ENCODE peak calls at places on chromosomes 16 and 17, in six cellular contexts. One of them, this sample, is unnamed. For H3K4me1, the result is how much of the 10 kb centered on the place peaks cover.

GRCh38 chr17:83089322-83090156 is 10.1 kb downstream of the METRNL start:
- DNase-seq in stomach: peak
- DNase-seq in uterus: no peak
- DNase-seq in H1: no peak
- DNase-seq in fibroblast of lung: no peak
- DNase-seq in adrenal gland: no peak
- DNase-seq in this sample: no peak

GRCh38 chr16:14502932-14503741 is 126.9 kb downstream of the PARN start:
- DNase-seq in uterus: no peak
- DNase-seq in stomach: no peak
- DNase-seq in fibroblast of lung: peak
- DNase-seq in H1: no peak
- DNase-seq in adrenal gland: no peak
- DNase-seq in this sample: no peak

GRCh38 chr17:7803981-7804380 is 30.0 kb upstream of the KDM6B start:
- DNase-seq in fibroblast of lung: no peak
- DNase-seq in adrenal gland: peak
- DNase-seq in uterus: no peak
- DNase-seq in stomach: peak
- DNase-seq in H1: no peak
- DNase-seq in this sample: no peak

GRCh38 chr17:10513284-10514067 is 4.9 kb downstream of the MYH1 start:
- DNase-seq in H1: no peak
- DNase-seq in adrenal gland: no peak
- DNase-seq in uterus: no peak
- DNase-seq in stomach: no peak
- DNase-seq in fibroblast of lung: no peak
- DNase-seq in this sample: no peak

GRCh38 chr17:10754109-10754508 is 24.3 kb upstream of the TMEM220 start:
- DNase-seq in stomach: peak
- DNase-seq in H1: peak
- DNase-seq in adrenal gland: peak
- DNase-seq in uterus: no peak
- DNase-seq in fibroblast of lung: peak
- DNase-seq in this sample: peak

GRCh38 chr17:40474419-40475002 is 26.9 kb downstream of the TNS4 start:
- DNase-seq in uterus: peak
- DNase-seq in H1: no peak
- DNase-seq in stomach: no peak
- DNase-seq in adrenal gland: no peak
- DNase-seq in fibroblast of lung: no peak
- DNase-seq in this sample: no peak

GRCh38 chr16:64409762-64410161 is 712.1 kb downstream of the CDH11 start:
- DNase-seq in stomach: no peak
- DNase-seq in fibroblast of lung: peak
- DNase-seq in adrenal gland: peak
- DNase-seq in H1: no peak
- DNase-seq in uterus: peak
- DNase-seq in this sample: no peak

GRCh38 chr17:6061290-6061689 is 8.9 kb upstream of the WSCD1 start:
- DNase-seq in H1: no peak
- DNase-seq in uterus: no peak
- DNase-seq in fibroblast of lung: peak
- DNase-seq in stomach: no peak
- DNase-seq in adrenal gland: peak
- DNase-seq in this sample: no peak

GRCh38 chr16:84879569-84880487 is 60.0 kb downstream of the CRISPLD2 start:
- DNase-seq in fibroblast of lung: no peak
- DNase-seq in uterus: no peak
- DNase-seq in stomach: peak
- DNase-seq in H1: no peak
- DNase-seq in adrenal gland: no peak
- DNase-seq in this sample: no peak

GRCh38 chr16:58815188-58815888 is 81.2 kb upstream of the GOT2 start:
- DNase-seq in H1: no peak
- DNase-seq in stomach: no peak
- DNase-seq in uterus: no peak
- DNase-seq in adrenal gland: no peak
- DNase-seq in fibroblast of lung: no peak
- DNase-seq in this sample: no peak

GRCh38 chr17:35449371-35449931 is 885 bp upstream of the SLFN13 start:
- DNase-seq in stomach: peak
- DNase-seq in adrenal gland: no peak
- DNase-seq in H1: peak
- DNase-seq in fibroblast of lung: peak
- DNase-seq in uterus: no peak
- DNase-seq in this sample: no peak

GRCh38 chr17:55159251-55159650 is 105.5 kb upstream of the HLF start:
- DNase-seq in H1: no peak
- DNase-seq in fibroblast of lung: peak
- DNase-seq in stomach: no peak
- DNase-seq in uterus: no peak
- DNase-seq in adrenal gland: no peak
- DNase-seq in this sample: no peak

GRCh38 chr17:32276217-32276616 is 10.6 kb downstream of the RHBDL3 start:
- DNase-seq in adrenal gland: no peak
- DNase-seq in H1: no peak
- DNase-seq in fibroblast of lung: no peak
- DNase-seq in stomach: no peak
- DNase-seq in uterus: peak
- DNase-seq in this sample: no peak

GRCh38 chr16:20181949-20182348 is 108.3 kb upstream of the GPR139 start:
- DNase-seq in H1: no peak
- DNase-seq in fibroblast of lung: no peak
- DNase-seq in stomach: no peak
- DNase-seq in uterus: no peak
- DNase-seq in adrenal gland: no peak
- DNase-seq in this sample: no peak

GRCh38 chr17:78940708-78941107 is 15.5 kb upstream of the TIMP2 start:
- DNase-seq in stomach: no peak
- DNase-seq in fibroblast of lung: no peak
- DNase-seq in uterus: no peak
- DNase-seq in adrenal gland: no peak
- DNase-seq in H1: peak
- DNase-seq in this sample: no peak

GRCh38 chr17:43712397-43712796 is 46.2 kb downstream of the SOST start:
- DNase-seq in H1: no peak
- DNase-seq in adrenal gland: no peak
- DNase-seq in uterus: no peak
- DNase-seq in stomach: no peak
- DNase-seq in fibroblast of lung: no peak
- DNase-seq in this sample: no peak

GRCh38 chr17:47987240-47987835 is 16.4 kb downstream of the CDK5RAP3 start:
- DNase-seq in H1: peak
- DNase-seq in uterus: no peak
- DNase-seq in adrenal gland: peak
- DNase-seq in stomach: peak
- DNase-seq in fibroblast of lung: no peak
- DNase-seq in this sample: no peak

GRCh38 chr17:29154516-29155234 is 25.5 kb downstream of the MYO18A start:
- DNase-seq in stomach: peak
- DNase-seq in adrenal gland: peak
- DNase-seq in H1: no peak
- DNase-seq in uterus: no peak
- DNase-seq in fibroblast of lung: no peak
- DNase-seq in this sample: no peak

GRCh38 chr17:51119415-51120356 is 982 bp downstream of the SPAG9 start:
- DNase-seq in stomach: peak
- DNase-seq in adrenal gland: peak
- DNase-seq in uterus: peak
- DNase-seq in fibroblast of lung: peak
- DNase-seq in H1: peak
- DNase-seq in this sample: peak

GRCh38 chr16:8622315-8622656 is 788 bp downstream of the METTL22 start:
- DNase-seq in adrenal gland: no peak
- DNase-seq in H1: no peak
- DNase-seq in stomach: no peak
- DNase-seq in uterus: no peak
- DNase-seq in fibroblast of lung: no peak
- DNase-seq in this sample: no peak

GRCh38 chr17:7716901-7717755 is at the start of gene DNAH2:
- DNase-seq in adrenal gland: peak
- DNase-seq in stomach: peak
- DNase-seq in fibroblast of lung: peak
- DNase-seq in H1: peak
- DNase-seq in uterus: peak
- DNase-seq in this sample: peak

GRCh38 chr16:47622666-47623176 is 161.6 kb downstream of the PHKB start:
- DNase-seq in uterus: no peak
- DNase-seq in H1: no peak
- DNase-seq in fibroblast of lung: no peak
- DNase-seq in adrenal gland: no peak
- DNase-seq in stomach: no peak
- DNase-seq in this sample: no peak

GRCh38 chr16:80273635-80274538 is 266.9 kb upstream of the DYNLRB2 start:
- DNase-seq in adrenal gland: no peak
- DNase-seq in fibroblast of lung: peak
- DNase-seq in uterus: no peak
- DNase-seq in H1: no peak
- DNase-seq in stomach: no peak
- DNase-seq in this sample: no peak

GRCh38 chr16:7355758-7356157 is 23.1 kb downstream of the RBFOX1 start:
- DNase-seq in H1: no peak
- DNase-seq in fibroblast of lung: no peak
- DNase-seq in uterus: no peak
- DNase-seq in stomach: no peak
- DNase-seq in adrenal gland: no peak
- DNase-seq in this sample: no peak

DNA sequence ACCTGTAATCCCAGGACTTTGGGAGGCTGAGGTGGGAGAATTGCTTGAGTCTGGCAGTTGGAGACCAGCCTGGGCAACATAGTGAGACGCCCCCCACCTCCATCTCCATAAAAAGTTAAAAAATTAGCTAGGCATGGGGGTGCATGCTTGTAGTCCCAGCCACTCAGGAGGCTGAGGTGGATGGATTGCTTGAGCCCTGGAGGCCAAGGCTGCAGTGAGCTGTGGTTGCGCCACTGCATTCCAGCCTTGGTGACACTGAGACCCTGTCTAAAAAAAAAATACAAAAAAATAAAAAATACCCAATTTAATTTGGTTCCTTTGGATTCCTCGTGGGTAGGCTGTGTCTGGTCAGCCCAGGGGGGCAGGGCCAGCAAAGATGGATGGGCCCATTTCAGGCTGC is 26.1 kb upstream of the TAC4 start:
- DNase-seq in adrenal gland: no peak
- DNase-seq in uterus: no peak
- DNase-seq in fibroblast of lung: no peak
- DNase-seq in H1: no peak
- DNase-seq in stomach: no peak
- DNase-seq in this sample: no peak
- H3K4me1 ChIP-seq in adrenal gland: under half
- H3K4me1 ChIP-seq in uterus: under half
- H3K4me1 ChIP-seq in fibroblast of lung: under half
- H3K4me1 ChIP-seq in H1: under half
- H3K4me1 ChIP-seq in stomach: under half
- H3K4me1 ChIP-seq in this sample: under half

GRCh38 chr16:975313-975690 is 4.5 kb upstream of the LMF1 start:
- DNase-seq in fibroblast of lung: no peak
- DNase-seq in uterus: no peak
- DNase-seq in adrenal gland: no peak
- DNase-seq in stomach: no peak
- DNase-seq in H1: no peak
- DNase-seq in this sample: no peak

GRCh38 chr16:978403-978802 is 3.2 kb upstream of the SOX8 start:
- DNase-seq in fibroblast of lung: no peak
- DNase-seq in stomach: no peak
- DNase-seq in uterus: no peak
- DNase-seq in adrenal gland: no peak
- DNase-seq in H1: no peak
- DNase-seq in this sample: no peak

GRCh38 chr16:977896-978295 is 3.7 kb upstream of the SOX8 start:
- DNase-seq in stomach: no peak
- DNase-seq in fibroblast of lung: no peak
- DNase-seq in H1: no peak
- DNase-seq in adrenal gland: no peak
- DNase-seq in uterus: no peak
- DNase-seq in this sample: no peak

GRCh38 chr16:976389-976931 is 5.1 kb upstream of the SOX8 start:
- DNase-seq in uterus: no peak
- DNase-seq in adrenal gland: no peak
- DNase-seq in stomach: no peak
- DNase-seq in fibroblast of lung: no peak
- DNase-seq in H1: no peak
- DNase-seq in this sample: peak

GRCh38 chr16:977096-977701 is 4.4 kb upstream of the SOX8 start:
- DNase-seq in uterus: no peak
- DNase-seq in stomach: no peak
- DNase-seq in H1: no peak
- DNase-seq in adrenal gland: peak
- DNase-seq in fibroblast of lung: no peak
- DNase-seq in this sample: peak
- H3K27ac ChIP-seq in uterus: no peak
- H3K27ac ChIP-seq in stomach: no peak
- H3K27ac ChIP-seq in H1: no peak
- H3K27ac ChIP-seq in adrenal gland: peak
- H3K27ac ChIP-seq in fibroblast of lung: no peak
- H3K27ac ChIP-seq in this sample: peak

DNA sequence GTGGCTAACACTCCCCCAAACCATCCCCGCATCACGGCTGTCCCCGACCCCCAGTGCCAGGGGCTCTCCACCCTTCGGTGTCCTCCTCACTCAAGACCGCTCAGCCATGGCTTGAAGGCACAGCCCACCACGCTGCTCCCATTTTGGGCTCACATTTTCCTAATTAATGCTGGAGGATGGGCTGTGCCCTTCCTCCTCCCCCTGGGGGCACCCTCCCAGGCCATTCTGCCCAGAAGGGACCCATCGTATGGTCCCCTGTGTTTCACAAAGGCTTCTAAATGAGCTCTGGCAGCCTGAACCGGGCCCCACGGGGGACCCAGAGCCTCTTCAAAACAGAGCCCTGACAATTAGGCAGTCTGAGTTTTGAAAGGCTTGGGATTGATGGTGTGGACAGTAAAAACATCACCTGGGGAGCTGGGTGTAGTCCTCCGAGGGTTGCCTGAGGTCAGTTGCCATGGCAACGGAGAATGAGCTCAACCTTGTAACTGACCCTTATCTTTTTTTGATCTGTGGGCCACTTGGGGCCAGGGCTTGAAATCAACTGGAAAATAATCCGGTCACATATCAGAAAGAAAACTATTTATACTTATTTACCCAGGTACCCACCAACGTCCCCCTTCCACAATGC is 158.8 kb downstream of the C16orf78 start:
- DNase-seq in fibroblast of lung: no peak
- DNase-seq in uterus: no peak
- DNase-seq in stomach: no peak
- DNase-seq in adrenal gland: no peak
- DNase-seq in H1: no peak
- DNase-seq in this sample: no peak
- H3K4me1 ChIP-seq in fibroblast of lung: under half
- H3K4me1 ChIP-seq in uterus: under half
- H3K4me1 ChIP-seq in stomach: under half
- H3K4me1 ChIP-seq in adrenal gland: under half
- H3K4me1 ChIP-seq in H1: under half
- H3K4me1 ChIP-seq in this sample: under half

DNA sequence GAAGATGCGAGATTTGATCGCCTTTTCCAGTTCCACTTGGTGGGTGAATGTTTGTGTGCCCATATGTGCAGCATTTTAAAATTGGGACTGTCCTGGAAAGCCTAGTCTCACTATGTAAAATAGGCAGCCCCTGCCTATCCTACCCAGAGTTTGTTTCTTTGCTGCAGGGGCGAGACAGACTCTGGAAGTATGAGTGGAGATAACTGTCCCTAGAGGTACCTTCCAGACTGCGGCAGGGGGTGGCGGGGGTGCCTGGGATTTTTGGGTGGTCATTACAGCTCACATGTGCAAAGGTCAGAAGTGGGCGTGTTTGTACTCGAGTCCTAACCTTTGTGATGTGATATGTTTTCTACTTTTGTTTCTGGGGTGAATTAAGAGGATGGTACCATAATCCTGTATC is 36.6 kb downstream of the MPRIP start:
- DNase-seq in adrenal gland: no peak
- DNase-seq in H1: no peak
- DNase-seq in uterus: no peak
- DNase-seq in stomach: no peak
- DNase-seq in fibroblast of lung: no peak
- DNase-seq in this sample: no peak
- H3K27ac ChIP-seq in adrenal gland: no peak
- H3K27ac ChIP-seq in H1: no peak
- H3K27ac ChIP-seq in uterus: no peak
- H3K27ac ChIP-seq in stomach: peak
- H3K27ac ChIP-seq in fibroblast of lung: no peak
- H3K27ac ChIP-seq in this sample: peak